ENCODE peak calls at places on chromosome 14, in six cellular contexts. Z, I, Y, L, M and C are unnamed samples. For H3K4me1, the result is how much of the 10 kb centered on the place peaks cover.

GRCh38 chr14:103288076-103288766 is 45.8 kb upstream of the EIF5 start:
- DNase-seq in Y (no peak), Z (no peak), L (no peak), I (no peak), M (no peak), C (no peak)

GRCh38 chr14:101478096-101478495 is 83.2 kb upstream of the DIO3 start:
- DNase-seq in Y (no peak), I (no peak), Z (no peak), M (peak), L (no peak), C (no peak)

GRCh38 chr14:31596691-31597090 is 35.5 kb downstream of the NUBPL start:
- DNase-seq in M (no peak), I (no peak), L (no peak), Y (no peak), Z (no peak), C (no peak)

GRCh38 chr14:48622980-48623379 is 947.6 kb upstream of the MDGA2 start:
- DNase-seq in I (no peak), L (no peak), Z (no peak), M (no peak), Y (no peak), C (no peak)

GRCh38 chr14:36683083-36683724 is 21.5 kb downstream of the PAX9 start:
- DNase-seq in M (no peak), L (peak), I (no peak), Y (no peak), Z (peak), C (no peak)

GRCh38 chr14:35875296-35875695 is 49.2 kb downstream of the BRMS1L start:
- DNase-seq in Y (no peak), M (no peak), L (no peak), Z (no peak), I (no peak), C (no peak)

GRCh38 chr14:22387776-22388241 is 201.2 kb downstream of the DAD1 start:
- DNase-seq in M (no peak), Y (no peak), Z (no peak), L (no peak), I (no peak), C (peak)

GRCh38 chr14:99560946-99561683 is 42.9 kb downstream of the CCDC85C start:
- DNase-seq in Z (peak), M (no peak), L (no peak), Y (no peak), I (no peak), C (peak)

GRCh38 chr14:103698380-103699260 is 16.6 kb downstream of the XRCC3 start:
- DNase-seq in Z (peak), Y (peak), L (no peak), I (no peak), M (peak), C (peak)

GRCh38 chr14:74514471-74514932 is 20.9 kb downstream of the ISCA2 start:
- DNase-seq in Z (no peak), L (no peak), I (no peak), Y (no peak), M (peak), C (peak)

GRCh38 chr14:76720382-76720813 is 40.9 kb upstream of the VASH1 start:
- DNase-seq in Y (peak), L (peak), Z (no peak), I (no peak), M (peak), C (no peak)

GRCh38 chr14:77864085-77864484 is 64.2 kb downstream of the ADCK1 start:
- DNase-seq in I (no peak), Y (no peak), M (no peak), Z (no peak), L (no peak), C (no peak)

GRCh38 chr14:51849095-51849494 is 11.3 kb upstream of the GNG2 start:
- DNase-seq in Y (no peak), M (no peak), I (no peak), Z (no peak), L (no peak), C (no peak)

GRCh38 chr14:76050797-76051392 is 65.3 kb downstream of the IFT43 start:
- DNase-seq in I (peak), L (peak), Z (peak), Y (peak), M (no peak), C (peak)

GRCh38 chr14:90438841-90439240 is 42.0 kb downstream of the CALM1 start:
- DNase-seq in I (no peak), L (no peak), Z (no peak), M (peak), Y (no peak), C (no peak)

GRCh38 chr14:95765016-95765415 is 51.1 kb upstream of the TCL1A start:
- DNase-seq in M (no peak), L (no peak), I (no peak), Y (no peak), Z (no peak), C (no peak)

GRCh38 chr14:80425686-80426085 is 214.4 kb upstream of the DIO2 start:
- DNase-seq in Y (no peak), I (peak), Z (no peak), L (peak), M (no peak), C (peak)

GRCh38 chr14:102517412-102518062 is 8.0 kb upstream of the ANKRD9 start:
- DNase-seq in M (no peak), Y (no peak), Z (no peak), L (peak), I (no peak), C (peak)

GRCh38 chr14:52422650-52423356 is 108.7 kb downstream of the PTGER2 start:
- DNase-seq in M (no peak), I (no peak), L (no peak), Z (no peak), Y (no peak), C (peak)

GRCh38 chr14:24310666-24311604 is at the start of gene LTB4R:
- DNase-seq in Z (peak), Y (peak), L (no peak), M (peak), I (peak), C (peak)

GRCh38 chr14:95545769-95546168 is 10.9 kb downstream of the GLRX5 start:
- DNase-seq in Z (no peak), M (no peak), L (no peak), I (peak), Y (no peak), C (peak)

GRCh38 chr14:27528328-27528727 is 930.5 kb upstream of the NOVA1 start:
- DNase-seq in L (peak), Y (no peak), I (peak), Z (no peak), M (no peak), C (no peak)

GRCh38 chr14:27242874-27243273 is 645.0 kb upstream of the NOVA1 start:
- DNase-seq in I (peak), Z (no peak), L (no peak), M (no peak), Y (no peak), C (no peak)

GRCh38 chr14:30525833-30526232 is 33.1 kb upstream of the G2E3 start:
- DNase-seq in Y (no peak), Z (no peak), I (no peak), L (no peak), M (no peak), C (peak)

DNA sequence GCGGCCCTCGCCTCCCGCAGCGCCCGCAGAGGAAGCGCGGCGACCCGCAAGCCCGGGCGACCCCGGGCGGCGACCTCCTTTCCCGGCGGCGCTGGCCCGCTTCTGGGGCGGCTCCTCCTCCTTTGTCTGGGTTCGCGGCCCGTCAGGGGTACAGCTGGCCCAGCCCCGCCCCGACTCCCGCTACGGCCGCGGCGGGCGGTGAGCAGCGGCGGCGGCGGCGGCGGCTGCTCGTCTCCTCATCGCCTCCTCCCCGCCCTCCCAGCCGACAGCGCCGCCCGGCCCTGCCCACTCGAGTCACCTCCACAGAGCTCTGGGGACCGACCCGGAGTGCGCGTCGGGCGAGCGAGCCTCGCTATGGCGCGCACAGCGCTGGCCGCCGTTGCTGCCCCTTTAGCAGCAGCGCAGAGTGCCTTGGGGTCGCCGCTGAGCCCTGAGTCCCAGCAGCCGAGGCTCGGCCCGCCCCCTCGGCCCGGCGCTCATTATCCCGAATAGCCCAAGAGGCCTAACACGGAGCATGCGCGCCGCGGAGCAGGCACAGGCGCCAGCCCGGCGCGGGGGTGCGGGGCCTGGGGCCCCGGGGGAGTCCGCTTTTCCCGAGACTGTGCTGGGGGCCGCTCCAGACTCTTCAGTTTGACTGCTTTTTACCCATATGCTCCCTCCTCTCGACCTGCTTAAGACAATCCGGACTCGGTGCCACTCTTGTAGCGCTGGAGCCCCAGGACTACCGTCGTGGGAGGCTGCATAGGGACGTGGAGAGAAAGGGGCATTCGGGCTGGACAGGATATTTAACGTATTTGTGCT is at the start of gene SOS2:
- DNase-seq in Z (peak), Y (peak), L (peak), M (peak), I (peak), C (peak)
- TF ChIP-seq CTCF in Z (no peak), Y (peak), L (peak), M (no peak), I (no peak), C (no peak)

DNA sequence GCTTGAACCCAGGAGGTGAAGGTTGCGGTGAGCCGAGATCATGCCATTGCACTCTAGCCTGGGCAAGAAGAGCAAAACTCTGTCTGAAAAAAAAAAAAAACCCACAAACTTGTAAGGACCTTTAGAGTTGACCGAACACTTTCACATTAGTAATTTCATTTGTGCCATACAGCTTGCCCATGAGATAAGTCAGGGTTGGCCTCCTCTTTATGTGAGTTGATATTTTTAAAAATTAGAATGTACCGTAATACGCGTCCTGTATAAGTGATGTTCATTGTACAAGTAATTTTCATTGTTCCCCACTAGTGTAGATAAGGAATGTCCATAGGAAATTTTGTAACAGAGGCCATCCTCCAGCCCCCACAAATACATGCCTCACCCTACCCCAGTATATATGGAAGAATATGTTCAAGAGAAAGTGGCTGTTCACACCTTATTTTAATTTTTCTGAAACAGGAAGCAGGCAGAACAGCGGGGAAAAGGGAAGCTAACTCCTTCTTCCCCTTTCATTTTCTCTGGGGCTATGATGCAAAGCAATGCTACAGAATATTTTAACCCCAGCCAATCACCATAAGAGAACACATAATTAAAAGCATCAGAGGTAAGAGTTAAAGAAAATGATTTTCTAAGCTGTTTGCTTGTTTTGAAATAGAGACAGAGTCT is 31.9 kb upstream of the HIF1A start:
- DNase-seq in Y (peak), M (no peak), I (no peak), L (no peak), Z (no peak), C (no peak)
- H3K4me1 ChIP-seq in Y (under half), M (half or more), I (under half), L (under half), Z (under half), C (under half)

GRCh38 chr14:20802341-20803084 is at the start of gene RNASE1:
- DNase-seq in Y (no peak), I (no peak), M (no peak), Z (no peak), L (peak), C (no peak)

GRCh38 chr14:20801726-20802125 is 918 bp downstream of the RNASE1 start:
- DNase-seq in I (no peak), L (no peak), Z (no peak), Y (no peak), M (no peak), C (no peak)

GRCh38 chr14:20805485-20805884 is 2.8 kb upstream of the RNASE1 start:
- DNase-seq in Y (no peak), I (no peak), L (no peak), Z (no peak), M (no peak), C (no peak)

GRCh38 chr14:20799955-20800544 is 2.6 kb downstream of the RNASE1 start:
- DNase-seq in M (peak), I (no peak), Z (no peak), L (peak), Y (no peak), C (no peak)

GRCh38 chr14:20803221-20803620 is 577 bp upstream of the RNASE1 start:
- DNase-seq in I (no peak), Z (no peak), M (no peak), Y (no peak), L (no peak), C (no peak)
- H3K4me3 ChIP-seq in I (no peak), Z (no peak), M (peak), Y (no peak), L (no peak), C (no peak)

DNA sequence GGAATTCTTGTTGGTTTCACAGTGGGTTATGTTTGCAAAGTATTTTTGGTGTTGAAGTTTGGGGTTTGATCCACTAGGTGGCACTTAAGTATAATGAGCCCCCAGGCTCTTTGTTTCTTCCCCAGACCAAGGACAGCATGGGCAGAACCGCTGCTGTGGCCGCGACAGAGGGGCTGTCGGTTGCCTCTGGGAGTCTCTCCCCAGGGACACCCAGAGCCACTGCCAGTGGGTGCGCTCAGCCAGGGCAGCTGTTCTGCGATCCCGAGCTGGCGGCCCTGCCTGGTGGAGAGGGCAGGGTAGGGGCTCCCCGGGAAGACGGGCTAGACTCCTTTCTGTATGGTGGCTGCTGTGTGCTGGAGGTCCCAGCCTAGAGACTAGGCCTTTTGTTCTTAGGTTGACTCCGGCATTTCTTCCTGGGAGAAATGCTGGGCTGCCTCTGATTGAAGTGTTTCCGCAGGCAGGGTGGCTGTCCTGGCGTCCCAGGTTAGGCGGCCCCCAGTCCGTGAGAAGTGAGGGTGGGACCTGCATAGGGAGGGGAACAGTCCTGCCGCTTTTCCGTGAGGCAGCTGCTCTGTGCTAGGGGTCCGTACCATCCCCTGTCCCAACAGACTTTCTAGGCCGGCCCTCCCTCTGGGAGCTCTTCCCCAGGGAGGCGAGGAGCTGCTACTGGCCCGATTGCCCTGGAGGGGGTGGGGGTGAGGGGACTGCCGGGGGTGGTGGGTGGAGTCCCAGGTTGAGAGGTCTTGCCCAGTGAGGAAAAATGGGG is 253.1 kb upstream of the PELI2 start:
- DNase-seq in I (peak), Y (peak), M (no peak), Z (no peak), L (no peak), C (no peak)
- TF ChIP-seq CTCF in I (no peak), Y (peak), M (no peak), Z (no peak), L (no peak), C (no peak)